ENCODE peak calls at places on chromosomes 16 and 17, in five cellular contexts. A is activated T-helper 9 cell treated with anti-CD3 and anti-CD28 coated beads, Interleukin-2, amount 50 U/mL, for 16 hours; B is skeletal muscle cell; O is stimulated activated CD4-positive, alpha-beta T cell treated with anti-CD3 and anti-CD28 coated beads, Interleukin-12 subunit alpha, Interleukin-12 subunit beta, amount 100 ng/mL, for 4 hours; L is retina. J is an unnamed sample.

GRCh38 chr17:1082579-1082978 is 85.7 kb downstream of the TIMM22 start:
- DNase-seq in A (no peak), B (peak; percentile 34), O (no peak), L (no peak), J (peak; percentile 35)

GRCh38 chr16:25481636-25482035 is 210.1 kb upstream of the HS3ST4 start:
- DNase-seq in A (no peak), B (no peak), O (no peak), L (no peak), J (no peak)

GRCh38 chr16:23359092-23359760 is 57.1 kb downstream of the SCNN1B start:
- DNase-seq in A (no peak), B (no peak), O (no peak), L (no peak), J (no peak)

GRCh38 chr17:19386276-19386863 is 620 bp downstream of the MFAP4 start:
- DNase-seq in A (no peak), B (peak; percentile 92), O (no peak), L (peak; percentile 47), J (no peak)

GRCh38 chr17:42289863-42290165 is 1.5 kb downstream of the STAT5A start:
- DNase-seq in A (peak; percentile 59), B (no peak), O (peak; percentile 69), L (no peak), J (no peak)

GRCh38 chr17:29615048-29615385 is 7.7 kb downstream of the CORO6 start:
- DNase-seq in A (no peak), B (no peak), O (peak; percentile 30), L (no peak), J (no peak)

GRCh38 chr16:47142469-47143328 is 1.0 kb downstream of the NETO2 start:
- DNase-seq in A (peak; percentile 11), B (no peak), O (peak; percentile 13), L (no peak), J (no peak)

GRCh38 chr17:77140878-77141767 is at the start of gene SEC14L1:
- DNase-seq in A (no peak), B (no peak), O (peak; percentile 24), L (peak; percentile 83), J (no peak)

GRCh38 chr16:27098366-27099050 is 31.8 kb downstream of the C16orf82 start:
- DNase-seq in A (no peak), B (no peak), O (no peak), L (no peak), J (no peak)

GRCh38 chr17:51820252-51820651 is 338.3 kb downstream of the CA10 start:
- DNase-seq in A (no peak), B (no peak), O (no peak), L (no peak), J (no peak)

GRCh38 chr17:34561328-34561727 is 18.1 kb upstream of the TMEM132E start:
- DNase-seq in A (no peak), B (no peak), O (no peak), L (no peak), J (no peak)

GRCh38 chr17:67198131-67198530 is 46.9 kb downstream of the HELZ start:
- DNase-seq in A (no peak), B (no peak), O (no peak), L (no peak), J (no peak)

GRCh38 chr16:49021136-49021535 is 260.5 kb downstream of the CBLN1 start:
- DNase-seq in A (no peak), B (peak; percentile 64), O (no peak), L (no peak), J (no peak)

GRCh38 chr16:80285089-80285488 is 255.7 kb upstream of the DYNLRB2 start:
- DNase-seq in A (no peak), B (no peak), O (no peak), L (no peak), J (no peak)

GRCh38 chr17:74552037-74552436 is 6.1 kb upstream of the CD300C start:
- DNase-seq in A (no peak), B (no peak), O (no peak), L (peak; percentile 54), J (no peak)

GRCh38 chr17:31394544-31394943 is 3.1 kb downstream of the RAB11FIP4 start:
- DNase-seq in A (no peak), B (peak; percentile 38), O (no peak), L (peak; percentile 63), J (peak; percentile 17)

GRCh38 chr17:15891348-15891747 is 53.6 kb upstream of the ADORA2B start:
- DNase-seq in A (no peak), B (no peak), O (no peak), L (no peak), J (no peak)

GRCh38 chr16:85940214-85940613 is 41.3 kb downstream of the IRF8 start:
- DNase-seq in A (no peak), B (no peak), O (no peak), L (no peak), J (no peak)

GRCh38 chr17:2435852-2436251 is 35.0 kb upstream of the MNT start:
- DNase-seq in A (no peak), B (no peak), O (no peak), L (peak; percentile 71), J (no peak)

GRCh38 chr16:2233872-2234812 is 2.1 kb upstream of the DNASE1L2 start:
- DNase-seq in A (no peak), B (no peak), O (no peak), L (no peak), J (no peak)

GRCh38 chr16:54242199-54242598 is 44.4 kb downstream of the IRX3 start:
- DNase-seq in A (no peak), B (no peak), O (no peak), L (no peak), J (no peak)

GRCh38 chr16:62950351-62950750 is 914.1 kb upstream of the CDH8 start:
- DNase-seq in A (no peak), B (no peak), O (no peak), L (no peak), J (no peak)

GRCh38 chr17:70855401-70856054 is 686.2 kb downstream of the KCNJ2 start:
- DNase-seq in A (no peak), B (peak; percentile 23), O (no peak), L (no peak), J (no peak)

GRCh38 chr16:68993885-68994284 is 111.6 kb upstream of the HAS3 start:
- DNase-seq in A (no peak), B (peak; percentile 72), O (no peak), L (no peak), J (peak; percentile 78)

GRCh38 chr17:7589891-7590611 is at the start of gene SOX15:
- DNase-seq in A (no peak), B (no peak), O (no peak), L (no peak), J (no peak)

GRCh38 chr17:78042542-78042941 is 84.0 kb downstream of the TNRC6C start:
- DNase-seq in A (no peak), B (no peak), O (no peak), L (no peak), J (no peak)

GRCh38 chr16:81718637-81719036 is 60.5 kb upstream of the PLCG2 start:
- DNase-seq in A (no peak), B (no peak), O (no peak), L (no peak), J (no peak)

GRCh38 chr16:57299009-57299718 is 14.7 kb upstream of the PLLP start:
- DNase-seq in A (peak; percentile 19), B (no peak), O (peak; percentile 34), L (no peak), J (peak; percentile 40)

GRCh38 chr17:61040666-61041065 is 359.0 kb upstream of the TBX2 start:
- DNase-seq in A (no peak), B (no peak), O (no peak), L (no peak), J (no peak)

GRCh38 chr16:80007216-80007615 is 406.7 kb upstream of the MAF start:
- DNase-seq in A (no peak), B (no peak), O (no peak), L (no peak), J (no peak)

GRCh38 chr17:10171581-10171981 is 26.8 kb downstream of the GAS7 start:
- DNase-seq in A (no peak), B (no peak), O (no peak), L (no peak), J (no peak)

GRCh38 chr17:51833045-51833444 is 325.5 kb downstream of the CA10 start:
- DNase-seq in A (no peak), B (no peak), O (no peak), L (no peak), J (no peak)

J was measured in pulmonary artery endothelial cell.